ENCODE peak calls at places on chromosomes 7 and 10, in four cellular contexts. H is stimulated activated CD8-positive, alpha-beta memory T cell treated with anti-CD3 and anti-CD28 coated beads, Interleukin-7, amount 100 ng/mL, for 1 hour; C is EH; M is NCI-H1417. W is an unnamed sample.

GRCh38 chr10:101840102-101840684 is 3.4 kb downstream of the KCNIP2 start:
- DNase-seq in H (no peak), C (peak; percentile 45), M (peak; percentile 30), W (no peak)

GRCh38 chr7:33261585-33261984 is 132.2 kb downstream of the BBS9 start:
- DNase-seq in H (no peak), C (peak; percentile 9), M (no peak), W (no peak)

GRCh38 chr7:141999219-141999618 is 3.5 kb downstream of the MGAM start:
- DNase-seq in H (no peak), C (no peak), M (no peak), W (no peak)

GRCh38 chr7:45456747-45457146 is 117.4 kb upstream of the ADCY1 start:
- DNase-seq in H (no peak), C (peak; percentile 32), M (no peak), W (no peak)

GRCh38 chr10:123771877-123772644 is 105.9 kb downstream of the GPR26 start:
- DNase-seq in H (no peak), C (no peak), M (no peak), W (no peak)

GRCh38 chr10:103295391-103296044 is 18.6 kb downstream of the INA start:
- DNase-seq in H (no peak), C (peak; percentile 73), M (no peak), W (no peak)

GRCh38 chr7:142557971-142558582 is 191.2 kb upstream of the PRSS1 start:
- DNase-seq in H (no peak), C (peak; percentile 70), M (no peak), W (peak; percentile 73)

GRCh38 chr7:75056476-75056875 is 17.1 kb downstream of the RCC1L start:
- DNase-seq in H (no peak), C (peak; percentile 83), M (no peak), W (no peak)

GRCh38 chr10:63169624-63170023 is 36.5 kb downstream of the NRBF2 start:
- DNase-seq in H (no peak), C (no peak), M (no peak), W (no peak)

GRCh38 chr10:120077707-120078492 is 185.4 kb downstream of the SEC23IP start:
- DNase-seq in H (no peak), C (no peak), M (peak; percentile 47), W (no peak)

GRCh38 chr10:7696545-7696944 is 6.6 kb upstream of the ITIH2 start:
- DNase-seq in H (no peak), C (no peak), M (no peak), W (no peak)

GRCh38 chr10:95533590-95533989 is 27.6 kb downstream of the SORBS1 start:
- DNase-seq in H (no peak), C (no peak), M (no peak), W (no peak)

GRCh38 chr10:29142516-29143314 is 146.2 kb upstream of the LYZL1 start:
- DNase-seq in H (no peak), C (no peak), M (no peak), W (peak; percentile 78)

GRCh38 chr7:51645298-51645697 is 328.7 kb upstream of the COBL start:
- DNase-seq in H (no peak), C (no peak), M (no peak), W (peak; percentile 86)

GRCh38 chr10:131748831-131749766 is 151.7 kb upstream of the PPP2R2D start:
- DNase-seq in H (no peak), C (no peak), M (no peak), W (peak; percentile 78)

GRCh38 chr7:129262333-129262732 is 37.5 kb downstream of the AHCYL2 start:
- DNase-seq in H (no peak), C (peak; percentile 21), M (no peak), W (peak; percentile 67)

GRCh38 chr7:67947651-67948050 is 951.0 kb downstream of the TYW1 start:
- DNase-seq in H (no peak), C (no peak), M (no peak), W (no peak)

GRCh38 chr10:99172130-99172738 is 63.4 kb downstream of the HPSE2 start:
- DNase-seq in H (no peak), C (peak; percentile 59), M (peak; percentile 8), W (peak; percentile 64)

GRCh38 chr10:133359554-133359971 is 1.7 kb upstream of the FUOM start:
- DNase-seq in H (no peak), C (no peak), M (peak; percentile 37), W (no peak)

GRCh38 chr7:26305048-26305868 is 13.6 kb downstream of the SNX10 start:
- DNase-seq in H (no peak), C (no peak), M (no peak), W (no peak)

GRCh38 chr10:4623757-4624420 is 202.1 kb upstream of the AKR1E2 start:
- DNase-seq in H (no peak), C (peak; percentile 69), M (no peak), W (no peak)

GRCh38 chr7:46534593-46535271 is 613.7 kb upstream of the IGFBP3 start:
- DNase-seq in H (no peak), C (peak; percentile 95), M (no peak), W (no peak)

GRCh38 chr7:7972927-7973594 is 4.5 kb downstream of the GLCCI1 start:
- DNase-seq in H (no peak), C (no peak), M (no peak), W (no peak)

GRCh38 chr10:44944354-44944753 is 15.2 kb upstream of the RASSF4 start:
- DNase-seq in H (no peak), C (no peak), M (no peak), W (no peak)

GRCh38 chr10:77518910-77519274 is 118.7 kb downstream of the KCNMA1 start:
- DNase-seq in H (no peak), C (no peak), M (no peak), W (no peak)

GRCh38 chr7:107843184-107843583 is 40.2 kb upstream of the SLC26A3 start:
- DNase-seq in H (no peak), C (no peak), M (no peak), W (no peak)

GRCh38 chr7:104655592-104655991 is 327.2 kb downstream of the LHFPL3 start:
- DNase-seq in H (no peak), C (no peak), M (no peak), W (no peak)

W was measured in islet precursor cell.